ENCODE peak calls at places on chromosomes 11 and 22, in six cellular contexts. N is MM.1S, J is fibroblast of lung, U is tibial artery, E is spleen, P is AG04450. Z is an unnamed sample.

GRCh38 chr11:133134561-133135173 is 397.6 kb downstream of the OPCML start:
- DNase-seq in P (no peak), J (peak; percentile 34), U (no peak), E (no peak), N (peak; percentile 53), Z (peak; percentile 61)

GRCh38 chr11:124769804-124770774 is 8.0 kb upstream of the ESAM start:
- DNase-seq in E (no peak), U (no peak), J (peak; percentile 61), N (no peak), P (no peak), Z (peak; percentile 60)

GRCh38 chr22:17199131-17199731 is 20.0 kb downstream of the ADA2 start:
- DNase-seq in P (no peak), U (no peak), J (peak; percentile 71), N (no peak), E (no peak), Z (no peak)

GRCh38 chr22:24421428-24421931 is 5.9 kb upstream of the ADORA2A start:
- DNase-seq in U (no peak), J (no peak), E (no peak), P (no peak), N (peak; percentile 53), Z (no peak)

GRCh38 chr11:129658558-129658882 is 157.1 kb upstream of the TMEM45B start:
- DNase-seq in E (no peak), P (no peak), J (no peak), U (no peak), N (no peak), Z (no peak)

GRCh38 chr22:39309881-39310714 is 9.3 kb downstream of the RPL3 start:
- DNase-seq in U (no peak), E (no peak), N (no peak), P (no peak), J (no peak), Z (no peak)

GRCh38 chr22:31221084-31221483 is 9.0 kb downstream of the LIMK2 start:
- DNase-seq in N (no peak), P (no peak), U (no peak), E (no peak), J (no peak), Z (no peak)

GRCh38 chr22:32518848-32519247 is 44.2 kb downstream of the FBXO7 start:
- DNase-seq in P (no peak), E (no peak), U (no peak), J (no peak), N (no peak), Z (no peak)

GRCh38 chr22:45785458-45785857 is 113.8 kb downstream of the ATXN10 start:
- DNase-seq in U (no peak), E (no peak), P (no peak), N (peak; percentile 40), J (peak; percentile 83), Z (no peak)

GRCh38 chr22:50729391-50730012 is 8.5 kb upstream of the ACR start:
- DNase-seq in E (peak; percentile 76), J (no peak), N (peak; percentile 93), P (no peak), U (peak; percentile 9), Z (no peak)

GRCh38 chr22:19874307-19875060 is 19.8 kb upstream of the GNB1L start:
- DNase-seq in P (no peak), N (no peak), U (peak; percentile 23), J (peak; percentile 41), E (peak; percentile 75), Z (no peak)

GRCh38 chr11:71109186-71109585 is 143.2 kb downstream of the SHANK2 start:
- DNase-seq in E (peak; percentile 47), J (no peak), N (no peak), P (no peak), U (no peak), Z (no peak)
- H3K27me3 ChIP-seq in E (peaks cover 60% of the 10 kb centered on the region), J (no peaks in the 10 kb centered on the region), N (peaks cover 90% of the 10 kb centered on the region), P (no peaks in the 10 kb centered on the region), U (peaks cover 49% of the 10 kb centered on the region), Z (no peaks in the 10 kb centered on the region)

GRCh38 chr22:30204742-30205111 is 41.8 kb downstream of the LIF start:
- DNase-seq in E (no peak), J (peak; percentile 62), N (no peak), U (no peak), P (peak; percentile 72), Z (peak; percentile 85)

GRCh38 chr22:30204015-30204741 is 42.4 kb downstream of the LIF start:
- DNase-seq in N (no peak), U (no peak), P (no peak), E (no peak), J (no peak), Z (no peak)

GRCh38 chr22:30205281-30206115 is 41.1 kb downstream of the LIF start:
- DNase-seq in P (peak; percentile 98), U (peak; percentile 53), E (no peak), J (peak; percentile 95), N (no peak), Z (no peak)

GRCh38 chr22:30202531-30203006 is 44.0 kb downstream of the LIF start:
- DNase-seq in P (no peak), E (no peak), N (no peak), J (peak; percentile 74), U (peak; percentile 33), Z (peak; percentile 58)

DNA sequence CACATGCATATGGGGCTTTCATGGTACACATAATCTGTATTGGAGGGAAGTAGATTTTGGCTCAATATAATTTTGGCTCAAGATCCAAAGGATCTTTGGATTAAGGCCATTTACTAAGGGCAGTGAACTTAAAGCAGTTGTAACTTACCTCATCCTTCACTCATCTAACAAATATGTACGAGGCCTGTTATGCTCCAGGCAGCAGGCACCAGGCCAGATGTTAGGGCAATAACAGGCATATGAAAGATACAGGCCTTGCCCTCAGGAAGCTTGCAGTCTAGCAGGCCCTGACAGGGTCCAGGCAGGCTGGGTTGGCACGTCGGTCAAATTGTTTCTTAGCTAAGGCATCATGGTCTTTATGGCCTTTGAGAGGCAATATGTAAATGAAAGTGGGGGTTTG is 44.6 kb downstream of the LIF start:
- DNase-seq in P (no peak), N (no peak), J (peak; percentile 87), U (no peak), E (no peak), Z (peak; percentile 85)
- H3K27ac ChIP-seq in P (no peak overlapping the region), N (no peak overlapping the region), J (peak overlapping the region; percentile 71), U (no peak overlapping the region), E (no peak overlapping the region), Z (peak overlapping the region; percentile 46)

DNA sequence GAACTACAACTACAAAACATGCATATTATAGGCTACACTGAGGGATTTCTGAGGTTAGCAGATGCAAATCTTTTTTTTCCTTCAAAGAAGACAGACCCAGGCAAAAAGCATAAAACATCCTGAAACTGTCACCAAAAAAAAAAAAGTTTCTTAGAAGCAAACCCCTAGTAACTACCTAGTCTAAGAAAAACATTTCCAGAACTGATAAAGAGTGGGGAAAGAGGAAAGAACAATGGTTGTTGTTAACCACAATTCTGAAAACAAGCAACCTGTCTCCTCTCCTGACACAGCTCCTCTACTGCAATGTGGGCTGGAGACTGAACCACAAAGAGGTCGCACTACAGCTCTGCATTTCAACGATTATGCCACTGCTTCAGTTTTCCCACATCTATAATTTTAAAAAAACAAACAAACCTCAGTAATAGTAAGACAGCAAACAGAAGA is 15.0 kb downstream of the DENND5A start:
- DNase-seq in E (no peak), U (no peak), J (peak; percentile 71), N (peak; percentile 79), P (no peak), Z (no peak)
- H3K4me3 ChIP-seq in E (no peak overlapping the region), U (no peak overlapping the region), J (no peak overlapping the region), N (no peak overlapping the region), P (no peak overlapping the region), Z (no peak overlapping the region)

GRCh38 chr22:37804886-37805857 is 2.6 kb upstream of the GCAT start:
- DNase-seq in J (peak; percentile 72), P (no peak), U (peak; percentile 84), E (peak; percentile 92), N (no peak), Z (peak; percentile 91)
- H3K27me3 ChIP-seq in J (no peaks in the 10 kb centered on the region), P (no peaks in the 10 kb centered on the region), U (peaks cover 5% of the 10 kb centered on the region), E (peaks cover 93% of the 10 kb centered on the region), N (peaks cover 68% of the 10 kb centered on the region), Z (no peaks in the 10 kb centered on the region)

DNA sequence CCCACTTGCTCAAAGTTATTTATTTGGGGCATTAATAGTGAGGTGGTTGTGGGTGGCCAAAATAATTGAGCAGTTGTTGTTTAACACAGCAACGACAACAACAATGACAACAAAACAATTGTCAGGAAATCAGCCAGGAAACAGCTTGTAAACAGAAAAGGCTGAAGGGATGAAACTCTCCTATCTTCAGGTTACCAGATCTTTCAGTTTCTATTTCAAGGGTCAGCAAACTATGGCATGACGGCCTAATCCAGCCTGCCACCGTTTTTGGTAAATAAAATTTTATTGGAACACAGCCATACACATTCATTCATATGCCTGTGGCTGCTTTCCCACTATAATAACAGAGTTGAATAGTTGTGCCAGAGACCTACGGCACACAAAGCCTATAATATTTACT is 76.2 kb upstream of the MTMR2 start:
- DNase-seq in J (no peak), N (peak; percentile 58), U (no peak), P (no peak), E (no peak), Z (no peak)
- H3K27ac ChIP-seq in J (peak overlapping the region; percentile 32), N (peak overlapping the region; percentile 63), U (peak overlapping the region; percentile 87), P (no peak overlapping the region), E (peak overlapping the region; percentile 60), Z (no peak overlapping the region)

DNA sequence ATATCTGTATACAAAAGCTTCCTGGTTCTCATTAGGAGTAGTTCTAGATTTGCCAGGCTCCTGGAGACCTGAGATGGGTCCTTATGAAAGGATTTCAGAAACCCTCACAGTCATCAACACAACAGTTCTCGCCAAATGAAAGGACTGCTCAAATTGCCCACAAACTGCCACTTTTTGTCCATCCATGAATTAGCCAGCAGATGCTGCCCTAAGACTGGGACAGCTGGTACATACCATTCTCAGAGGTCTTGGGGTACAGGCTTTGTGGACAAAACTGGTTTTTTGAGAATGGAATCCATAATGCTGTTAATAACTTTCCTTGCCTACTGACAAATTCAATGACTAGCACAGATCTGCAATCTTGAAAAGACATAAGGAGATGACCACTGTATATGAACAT is 23.4 kb upstream of the BDNF start:
- DNase-seq in P (no peak), U (no peak), N (no peak), E (no peak), J (no peak), Z (no peak)
- H3K4me3 ChIP-seq in P (no peak overlapping the region), U (no peak overlapping the region), N (no peak overlapping the region), E (no peak overlapping the region), J (no peak overlapping the region), Z (no peak overlapping the region)

Z was measured in cardiac muscle cell.